ENCODE peak calls at places on chromosomes 4 and X, in four cellular contexts. One of them, this sample, is unnamed. For H3K9me3, the result is how much of the 10 kb centered on the place peaks cover.

GRCh38 chr4:4761128-4761991 is 98.1 kb upstream of the MSX1 start:
- DNase-seq in CD4-positive, CD25-positive, alpha-beta regulatory T cell: no peak
- DNase-seq in endodermal cell: peak
- DNase-seq in AG04450: no peak
- DNase-seq in this sample: no peak

GRCh38 chrX:12791253-12792228 is at the start of gene PRPS2:
- DNase-seq in CD4-positive, CD25-positive, alpha-beta regulatory T cell: peak
- DNase-seq in endodermal cell: peak
- DNase-seq in AG04450: no peak
- DNase-seq in this sample: peak

GRCh38 chr4:108113229-108113628 is 55.5 kb downstream of the LEF1 start:
- DNase-seq in CD4-positive, CD25-positive, alpha-beta regulatory T cell: peak
- DNase-seq in endodermal cell: no peak
- DNase-seq in AG04450: no peak
- DNase-seq in this sample: peak

GRCh38 chr4:98828801-98829200 is 100.1 kb downstream of the EIF4E start:
- DNase-seq in CD4-positive, CD25-positive, alpha-beta regulatory T cell: no peak
- DNase-seq in endodermal cell: peak
- DNase-seq in AG04450: no peak
- DNase-seq in this sample: peak

GRCh38 chrX:3362956-3363355 is 16.5 kb upstream of the MXRA5 start:
- DNase-seq in CD4-positive, CD25-positive, alpha-beta regulatory T cell: no peak
- DNase-seq in endodermal cell: no peak
- DNase-seq in AG04450: no peak
- DNase-seq in this sample: no peak

GRCh38 chr4:81648576-81649272 is 177.0 kb upstream of the RASGEF1B start:
- DNase-seq in CD4-positive, CD25-positive, alpha-beta regulatory T cell: no peak
- DNase-seq in endodermal cell: no peak
- DNase-seq in AG04450: no peak
- DNase-seq in this sample: peak

GRCh38 chr4:40669504-40669903 is 39.8 kb upstream of the RBM47 start:
- DNase-seq in CD4-positive, CD25-positive, alpha-beta regulatory T cell: no peak
- DNase-seq in endodermal cell: no peak
- DNase-seq in AG04450: no peak
- DNase-seq in this sample: no peak

GRCh38 chr4:8274772-8275241 is 5.3 kb downstream of the HTRA3 start:
- DNase-seq in CD4-positive, CD25-positive, alpha-beta regulatory T cell: no peak
- DNase-seq in endodermal cell: peak
- DNase-seq in AG04450: peak
- DNase-seq in this sample: no peak

GRCh38 chrX:96994088-96994487 is 110.4 kb downstream of the RPA4 start:
- DNase-seq in CD4-positive, CD25-positive, alpha-beta regulatory T cell: no peak
- DNase-seq in endodermal cell: no peak
- DNase-seq in AG04450: no peak
- DNase-seq in this sample: no peak

GRCh38 chrX:119467433-119467832 is 811 bp upstream of the SLC25A5 start:
- DNase-seq in CD4-positive, CD25-positive, alpha-beta regulatory T cell: no peak
- DNase-seq in endodermal cell: peak
- DNase-seq in AG04450: no peak
- DNase-seq in this sample: no peak
- H3K4me3 ChIP-seq in CD4-positive, CD25-positive, alpha-beta regulatory T cell: no peak
- H3K4me3 ChIP-seq in endodermal cell: peak
- H3K4me3 ChIP-seq in AG04450: no peak
- H3K4me3 ChIP-seq in this sample: no peak

GRCh38 chr4:1495416-1496115 is 89.3 kb upstream of the NKX1-1 start:
- DNase-seq in CD4-positive, CD25-positive, alpha-beta regulatory T cell: no peak
- DNase-seq in endodermal cell: peak
- DNase-seq in AG04450: no peak
- DNase-seq in this sample: no peak

GRCh38 chr4:1499465-1499864 is 93.2 kb upstream of the NKX1-1 start:
- DNase-seq in CD4-positive, CD25-positive, alpha-beta regulatory T cell: no peak
- DNase-seq in endodermal cell: peak
- DNase-seq in AG04450: no peak
- DNase-seq in this sample: no peak

GRCh38 chr4:1494416-1495315 is 88.4 kb upstream of the NKX1-1 start:
- DNase-seq in CD4-positive, CD25-positive, alpha-beta regulatory T cell: no peak
- DNase-seq in endodermal cell: no peak
- DNase-seq in AG04450: no peak
- DNase-seq in this sample: no peak

GRCh38 chr4:1496116-1496642 is 89.9 kb upstream of the NKX1-1 start:
- DNase-seq in CD4-positive, CD25-positive, alpha-beta regulatory T cell: no peak
- DNase-seq in endodermal cell: peak
- DNase-seq in AG04450: no peak
- DNase-seq in this sample: no peak

DNA sequence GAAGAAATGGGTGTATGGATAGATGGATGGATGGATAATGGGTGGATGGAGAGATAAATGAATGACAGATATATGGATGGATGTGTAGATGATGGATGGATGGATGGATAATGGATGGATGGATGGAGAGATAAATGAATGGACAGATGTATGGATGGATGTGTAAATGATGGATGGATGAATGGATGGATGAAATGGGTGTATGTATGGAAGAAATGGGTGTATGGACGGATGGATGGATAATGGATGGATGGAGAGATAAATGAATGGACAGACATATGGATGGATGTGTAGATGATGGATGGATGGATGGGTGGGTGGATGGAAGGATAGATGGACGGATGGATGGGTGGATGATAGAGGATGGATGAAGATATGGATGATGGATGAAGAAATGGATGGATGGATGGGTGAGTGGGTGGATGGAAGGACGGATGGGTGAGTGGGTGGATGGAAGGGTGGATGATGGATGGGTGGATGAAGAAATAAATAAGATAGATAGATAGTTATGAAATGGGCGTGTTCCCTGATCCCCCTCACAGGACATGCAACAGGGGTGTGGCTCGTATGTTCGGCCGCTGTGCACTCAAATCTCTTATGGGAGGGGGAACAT is 91.1 kb upstream of the NKX1-1 start:
- DNase-seq in CD4-positive, CD25-positive, alpha-beta regulatory T cell: no peak
- DNase-seq in endodermal cell: no peak
- DNase-seq in AG04450: no peak
- DNase-seq in this sample: no peak
- H3K9me3 ChIP-seq in CD4-positive, CD25-positive, alpha-beta regulatory T cell: under half
- H3K9me3 ChIP-seq in endodermal cell: under half
- H3K9me3 ChIP-seq in AG04450: under half
- H3K9me3 ChIP-seq in this sample: under half

GRCh38 chr4:16826397-16826910 is 72.0 kb downstream of the LDB2 start:
- DNase-seq in CD4-positive, CD25-positive, alpha-beta regulatory T cell: no peak
- DNase-seq in endodermal cell: no peak
- DNase-seq in AG04450: no peak
- DNase-seq in this sample: no peak
- H3K4me3 ChIP-seq in CD4-positive, CD25-positive, alpha-beta regulatory T cell: no peak
- H3K4me3 ChIP-seq in endodermal cell: no peak
- H3K4me3 ChIP-seq in AG04450: no peak
- H3K4me3 ChIP-seq in this sample: no peak

GRCh38 chr4:271492-272103 is 33.7 kb downstream of the ZNF732 start:
- DNase-seq in CD4-positive, CD25-positive, alpha-beta regulatory T cell: no peak
- DNase-seq in endodermal cell: no peak
- DNase-seq in AG04450: no peak
- DNase-seq in this sample: no peak

GRCh38 chr4:273312-274017 is 31.8 kb downstream of the ZNF732 start:
- DNase-seq in CD4-positive, CD25-positive, alpha-beta regulatory T cell: no peak
- DNase-seq in endodermal cell: no peak
- DNase-seq in AG04450: no peak
- DNase-seq in this sample: no peak
- H3K9me3 ChIP-seq in CD4-positive, CD25-positive, alpha-beta regulatory T cell: half or more
- H3K9me3 ChIP-seq in endodermal cell: half or more
- H3K9me3 ChIP-seq in AG04450: under half
- H3K9me3 ChIP-seq in this sample: half or more

GRCh38 chrX:74422029-74422352 is 698 bp downstream of the SLC16A2 start:
- DNase-seq in CD4-positive, CD25-positive, alpha-beta regulatory T cell: no peak
- DNase-seq in endodermal cell: no peak
- DNase-seq in AG04450: no peak
- DNase-seq in this sample: peak
- H3K4me3 ChIP-seq in CD4-positive, CD25-positive, alpha-beta regulatory T cell: no peak
- H3K4me3 ChIP-seq in endodermal cell: peak
- H3K4me3 ChIP-seq in AG04450: peak
- H3K4me3 ChIP-seq in this sample: peak

GRCh38 chrX:47571215-47571614 is 10.2 kb downstream of the ARAF start:
- DNase-seq in CD4-positive, CD25-positive, alpha-beta regulatory T cell: no peak
- DNase-seq in endodermal cell: no peak
- DNase-seq in AG04450: no peak
- DNase-seq in this sample: no peak

GRCh38 chrX:47571896-47572295 is 10.3 kb upstream of the TIMP1 start:
- DNase-seq in CD4-positive, CD25-positive, alpha-beta regulatory T cell: no peak
- DNase-seq in endodermal cell: no peak
- DNase-seq in AG04450: no peak
- DNase-seq in this sample: no peak

GRCh38 chrX:47568656-47569295 is 7.8 kb downstream of the ARAF start:
- DNase-seq in CD4-positive, CD25-positive, alpha-beta regulatory T cell: peak
- DNase-seq in endodermal cell: peak
- DNase-seq in AG04450: no peak
- DNase-seq in this sample: peak

GRCh38 chrX:47572773-47573333 is 9.4 kb upstream of the TIMP1 start:
- DNase-seq in CD4-positive, CD25-positive, alpha-beta regulatory T cell: no peak
- DNase-seq in endodermal cell: no peak
- DNase-seq in AG04450: no peak
- DNase-seq in this sample: no peak

DNA sequence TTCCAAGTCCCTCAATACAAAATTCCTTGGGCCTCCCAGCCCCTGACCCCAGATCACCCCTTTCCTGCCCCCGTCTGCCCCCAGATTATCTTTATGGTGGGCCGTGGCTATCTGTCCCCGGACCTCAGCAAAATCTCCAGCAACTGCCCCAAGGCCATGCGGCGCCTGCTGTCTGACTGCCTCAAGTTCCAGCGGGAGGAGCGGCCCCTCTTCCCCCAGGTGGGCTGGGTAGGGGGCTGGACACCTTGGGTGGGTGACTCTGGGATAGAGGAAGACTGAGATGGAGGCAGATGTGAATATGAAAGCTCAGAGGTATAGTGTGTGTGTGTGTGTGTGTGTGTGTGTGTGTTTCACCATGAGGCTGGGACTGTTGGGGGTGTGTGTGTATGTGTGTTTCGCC is 9.8 kb downstream of the ARAF start:
- DNase-seq in CD4-positive, CD25-positive, alpha-beta regulatory T cell: no peak
- DNase-seq in endodermal cell: no peak
- DNase-seq in AG04450: no peak
- DNase-seq in this sample: no peak
- H3K9me3 ChIP-seq in CD4-positive, CD25-positive, alpha-beta regulatory T cell: under half
- H3K9me3 ChIP-seq in endodermal cell: under half
- H3K9me3 ChIP-seq in AG04450: under half
- H3K9me3 ChIP-seq in this sample: under half

DNA sequence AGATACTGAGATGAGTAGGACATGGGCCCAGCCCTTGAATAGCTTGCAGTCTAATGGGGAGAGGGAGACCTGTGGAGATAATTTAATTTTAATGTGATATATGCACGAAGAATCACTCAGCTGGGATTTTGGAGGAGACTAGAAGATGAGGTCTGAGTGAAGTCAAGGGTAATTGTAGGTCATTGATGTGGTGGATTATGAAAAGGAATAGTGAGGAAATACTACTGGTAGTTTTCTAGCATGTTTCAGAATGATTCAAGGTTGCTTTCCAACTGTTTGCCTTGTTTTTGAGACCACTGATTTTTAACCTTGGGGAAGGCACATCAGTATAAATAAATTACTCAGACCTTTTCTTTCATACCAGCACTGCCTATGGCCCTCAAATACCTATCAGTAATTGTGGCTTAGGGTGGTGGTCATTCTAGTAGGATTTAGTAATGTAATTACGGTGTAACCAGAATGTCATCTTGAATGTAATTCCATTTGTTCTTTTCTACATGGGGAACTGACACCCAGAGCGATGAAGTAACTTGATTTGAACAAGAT is 25.6 kb downstream of the PTTG2 start:
- DNase-seq in CD4-positive, CD25-positive, alpha-beta regulatory T cell: no peak
- DNase-seq in endodermal cell: no peak
- DNase-seq in AG04450: no peak
- DNase-seq in this sample: no peak
- H3K4me3 ChIP-seq in CD4-positive, CD25-positive, alpha-beta regulatory T cell: no peak
- H3K4me3 ChIP-seq in endodermal cell: no peak
- H3K4me3 ChIP-seq in AG04450: no peak
- H3K4me3 ChIP-seq in this sample: no peak

DNA sequence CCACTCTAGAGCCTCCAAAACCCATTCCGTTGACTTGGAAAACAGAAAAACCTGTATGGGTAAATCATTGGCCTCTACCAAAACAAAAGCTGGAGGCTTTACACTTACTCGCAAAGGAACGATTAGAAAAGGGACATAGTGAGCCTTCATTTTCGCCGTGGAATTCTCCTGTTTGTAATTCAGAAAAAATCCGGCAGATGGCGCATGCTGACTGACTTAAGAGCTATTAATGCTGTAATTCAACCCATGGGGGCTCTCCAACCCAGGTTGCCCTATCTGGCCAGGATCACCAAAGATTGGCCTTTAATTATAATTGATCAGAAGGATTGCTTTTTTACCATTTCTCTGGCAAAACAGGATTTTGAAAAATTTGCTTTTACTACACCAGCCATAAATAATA is 60.8 kb downstream of the ZNF732 start:
- DNase-seq in CD4-positive, CD25-positive, alpha-beta regulatory T cell: peak
- DNase-seq in endodermal cell: peak
- DNase-seq in AG04450: no peak
- DNase-seq in this sample: peak
- H3K9me3 ChIP-seq in CD4-positive, CD25-positive, alpha-beta regulatory T cell: under half
- H3K9me3 ChIP-seq in endodermal cell: half or more
- H3K9me3 ChIP-seq in AG04450: under half
- H3K9me3 ChIP-seq in this sample: under half

DNA sequence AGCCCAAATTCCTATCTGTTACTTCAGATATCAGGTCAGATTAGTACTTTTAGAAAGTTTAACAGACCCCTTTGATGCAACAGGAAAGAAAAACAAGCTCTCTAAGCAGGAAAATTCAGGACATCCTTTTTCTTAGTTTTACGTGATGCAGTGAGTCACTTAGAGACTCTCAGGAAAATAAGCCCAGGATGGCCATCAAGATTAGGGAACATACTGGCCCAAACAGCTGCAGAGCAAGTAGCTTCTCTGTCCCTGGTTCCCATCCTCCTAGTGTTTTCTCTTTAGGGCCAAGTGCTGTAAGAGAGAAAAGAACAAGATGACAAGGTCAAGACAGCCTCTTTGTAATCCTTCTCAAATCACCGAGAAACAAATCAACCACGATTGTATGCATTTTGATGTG is 219.1 kb downstream of the ZNF674 start:
- DNase-seq in CD4-positive, CD25-positive, alpha-beta regulatory T cell: no peak
- DNase-seq in endodermal cell: no peak
- DNase-seq in AG04450: no peak
- DNase-seq in this sample: no peak
- H3K4me3 ChIP-seq in CD4-positive, CD25-positive, alpha-beta regulatory T cell: no peak
- H3K4me3 ChIP-seq in endodermal cell: peak
- H3K4me3 ChIP-seq in AG04450: no peak
- H3K4me3 ChIP-seq in this sample: no peak

DNA sequence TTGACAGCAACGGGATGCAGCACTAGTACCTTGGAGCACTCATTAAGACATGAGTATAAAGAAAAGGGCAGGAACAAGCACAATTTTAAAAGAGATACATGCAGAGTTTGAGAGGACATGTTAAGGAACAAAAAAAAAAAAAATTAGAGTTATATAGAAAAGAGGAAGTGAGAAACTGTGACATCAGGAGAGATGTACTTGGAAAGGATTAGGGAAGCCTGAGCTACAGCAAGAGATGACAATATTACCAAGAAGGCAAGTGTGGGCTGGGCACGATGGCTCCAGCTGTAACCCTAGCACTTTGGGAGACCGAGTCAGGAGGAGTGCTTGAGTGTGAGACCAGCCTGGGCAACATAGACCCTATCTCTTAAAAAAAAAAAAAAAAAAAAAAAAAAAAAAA is 37.4 kb downstream of the GPR143 start:
- DNase-seq in CD4-positive, CD25-positive, alpha-beta regulatory T cell: no peak
- DNase-seq in endodermal cell: no peak
- DNase-seq in AG04450: no peak
- DNase-seq in this sample: no peak
- H3K9me3 ChIP-seq in CD4-positive, CD25-positive, alpha-beta regulatory T cell: under half
- H3K9me3 ChIP-seq in endodermal cell: under half
- H3K9me3 ChIP-seq in AG04450: under half
- H3K9me3 ChIP-seq in this sample: under half

This sample was measured in naive thymus-derived CD4-positive, alpha-beta T cell.